ENCODE peak calls at places on chromosome 13, in five cellular contexts. N, A, X, G and V are unnamed samples.
A peak's percentile ranks its signal among the peaks of the same experiment; 100 is the strongest.

GRCh38 chr13:49371943-49372636 is 71.8 kb downstream of the CAB39L start:
- DNase-seq in N (peak; percentile 15), A (no peak), X (peak; percentile 63), G (no peak), V (peak; percentile 43)

GRCh38 chr13:110647365-110647737 is 32.0 kb downstream of the NAXD start:
- DNase-seq in N (no peak), A (no peak), X (no peak), G (no peak), V (no peak)

GRCh38 chr13:57631607-57632275 is at the start of gene PCDH17:
- DNase-seq in N (peak; percentile 38), A (no peak), X (no peak), G (no peak), V (peak; percentile 9)

GRCh38 chr13:110305949-110306339 is 1.0 kb downstream of the COL4A1 start:
- DNase-seq in N (peak; percentile 43), A (no peak), X (peak; percentile 20), G (no peak), V (peak; percentile 55)

GRCh38 chr13:84446972-84447700 is 564.9 kb upstream of the SLITRK1 start:
- DNase-seq in N (no peak), A (no peak), X (no peak), G (no peak), V (peak; percentile 72)

GRCh38 chr13:100139822-100140221 is 50.9 kb downstream of the PCCA start:
- DNase-seq in N (no peak), A (no peak), X (no peak), G (no peak), V (no peak)

GRCh38 chr13:91574756-91575155 is 176.3 kb downstream of the GPC5 start:
- DNase-seq in N (peak; percentile 34), A (no peak), X (no peak), G (no peak), V (no peak)

GRCh38 chr13:19960673-19961015 is 2.1 kb downstream of the ZMYM2 start:
- DNase-seq in N (no peak), A (no peak), X (no peak), G (no peak), V (no peak)

GRCh38 chr13:79282976-79283375 is 123.1 kb downstream of the RBM26 start:
- DNase-seq in N (no peak), A (no peak), X (peak; percentile 51), G (no peak), V (peak; percentile 41)

GRCh38 chr13:99150575-99151370 is 49.9 kb upstream of the UBAC2 start:
- DNase-seq in N (peak; percentile 74), A (no peak), X (peak; percentile 89), G (no peak), V (peak; percentile 49)

GRCh38 chr13:42275098-42275471 is 3.1 kb downstream of the AKAP11 start:
- DNase-seq in N (peak; percentile 25), A (no peak), X (no peak), G (no peak), V (no peak)

GRCh38 chr13:94028234-94029145 is 451.0 kb downstream of the DCT start:
- DNase-seq in N (no peak), A (no peak), X (no peak), G (no peak), V (no peak)

GRCh38 chr13:111943229-111943795 is 123.6 kb upstream of the SOX1 start:
- DNase-seq in N (no peak), A (no peak), X (no peak), G (no peak), V (no peak)

GRCh38 chr13:39603424-39603947 is 493 bp upstream of the LHFPL6 start:
- DNase-seq in N (peak; percentile 35), A (no peak), X (peak; percentile 16), G (no peak), V (peak; percentile 50)

GRCh38 chr13:70905035-70905434 is 796.8 kb upstream of the KLHL1 start:
- DNase-seq in N (no peak), A (no peak), X (no peak), G (no peak), V (no peak)

GRCh38 chr13:40460116-40460515 is 206.3 kb downstream of the FOXO1 start:
- DNase-seq in N (peak; percentile 53), A (no peak), X (no peak), G (no peak), V (no peak)

DNA sequence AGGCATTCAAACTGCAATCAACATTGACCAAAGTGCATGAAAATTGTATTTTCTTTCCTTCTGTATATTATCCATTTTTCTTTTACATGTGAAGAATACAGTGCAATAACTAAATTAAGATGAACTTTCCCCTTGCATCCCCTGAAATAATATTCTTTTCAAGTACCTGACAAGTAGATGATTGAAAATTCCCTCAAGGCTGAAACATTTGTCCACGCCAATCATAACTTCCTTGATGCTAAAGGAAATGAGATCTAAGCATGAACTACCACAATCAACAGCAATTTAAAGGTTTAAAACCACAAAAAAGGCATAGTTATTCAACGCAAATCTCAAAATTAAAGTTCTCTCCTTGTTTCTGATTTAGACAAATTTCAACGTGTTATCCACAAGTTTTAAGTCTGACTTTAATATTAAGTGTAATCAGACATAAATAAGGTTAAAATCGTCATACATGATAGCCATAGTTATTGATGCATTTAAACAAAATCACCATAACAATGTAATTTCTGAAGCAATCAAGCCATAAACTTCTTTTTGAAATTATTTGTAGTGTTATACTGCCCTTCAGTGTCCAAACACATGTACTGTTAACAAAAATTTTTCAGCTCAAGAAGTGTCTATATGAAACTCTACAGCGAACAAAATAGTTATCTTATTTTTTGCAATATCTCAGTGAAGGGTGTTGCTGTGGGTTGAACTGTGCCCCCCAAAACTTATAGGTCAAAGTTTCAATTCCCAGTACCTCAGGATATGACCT is 169.5 kb downstream of the DCLK1 start:
- DNase-seq in N (peak; percentile 24), A (no peak), X (peak; percentile 13), G (no peak), V (peak; percentile 21)
- TF ChIP-seq CTCF in N (peak; percentile 1), A (peak; percentile 29), X (peak; percentile 54), G (peak; percentile 26), V (no peak)

GRCh38 chr13:114323349-114323748 is 9.0 kb downstream of the CHAMP1 start:
- DNase-seq in N (no peak), A (no peak), X (no peak), G (no peak), V (no peak)

GRCh38 chr13:114318624-114319023 is 4.3 kb downstream of the CHAMP1 start:
- DNase-seq in N (no peak), A (no peak), X (no peak), G (no peak), V (peak; percentile 9)

GRCh38 chr13:114320065-114320464 is 5.8 kb downstream of the CHAMP1 start:
- DNase-seq in N (no peak), A (no peak), X (no peak), G (no peak), V (no peak)

GRCh38 chr13:114319441-114319871 is 5.2 kb downstream of the CHAMP1 start:
- DNase-seq in N (peak; percentile 82), A (no peak), X (peak; percentile 66), G (no peak), V (peak; percentile 92)

DNA sequence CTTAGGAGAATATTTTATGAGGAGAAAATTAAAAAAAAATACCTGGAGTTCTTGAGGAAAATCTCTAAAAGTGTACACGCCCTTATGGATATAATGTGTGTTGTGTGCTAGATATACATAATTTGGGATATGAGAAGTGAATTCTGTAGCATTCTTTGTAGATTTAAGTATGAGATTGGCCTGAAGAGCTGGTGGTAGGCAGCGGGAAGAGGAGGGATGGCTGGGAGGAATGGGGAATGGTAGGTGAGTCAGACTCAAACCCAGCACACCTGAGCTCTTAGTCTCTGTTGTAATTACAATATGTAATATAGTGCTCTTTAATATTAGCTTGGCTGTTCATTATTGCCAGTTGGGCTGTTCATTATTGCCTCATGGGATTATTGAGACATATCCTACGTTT is 7.0 kb downstream of the CHAMP1 start:
- DNase-seq in N (no peak), A (no peak), X (no peak), G (no peak), V (no peak)
- H3K4me3 ChIP-seq in N (no peak overlapping the region), A (no peak overlapping the region), X (no peak overlapping the region), G (no peak overlapping the region), V (no peak overlapping the region)

GRCh38 chr13:27281420-27281819 is 10.8 kb downstream of the RASL11A start:
- DNase-seq in N (no peak), A (no peak), X (peak; percentile 30), G (no peak), V (no peak)

GRCh38 chr13:27280009-27280646 is 9.5 kb downstream of the RASL11A start:
- DNase-seq in N (no peak), A (no peak), X (peak; percentile 92), G (no peak), V (no peak)

GRCh38 chr13:27280841-27281240 is 10.2 kb downstream of the RASL11A start:
- DNase-seq in N (no peak), A (no peak), X (no peak), G (no peak), V (no peak)

GRCh38 chr13:27288397-27288796 is 17.8 kb downstream of the RASL11A start:
- DNase-seq in N (no peak), A (no peak), X (no peak), G (no peak), V (no peak)

GRCh38 chr13:27283906-27284523 is 13.4 kb downstream of the RASL11A start:
- DNase-seq in N (peak; percentile 41), A (no peak), X (peak; percentile 59), G (no peak), V (peak; percentile 50)
- TF ChIP-seq CTCF in N (peak; percentile 44), A (peak; percentile 30), X (peak; percentile 66), G (peak; percentile 45), V (peak; percentile 40)

DNA sequence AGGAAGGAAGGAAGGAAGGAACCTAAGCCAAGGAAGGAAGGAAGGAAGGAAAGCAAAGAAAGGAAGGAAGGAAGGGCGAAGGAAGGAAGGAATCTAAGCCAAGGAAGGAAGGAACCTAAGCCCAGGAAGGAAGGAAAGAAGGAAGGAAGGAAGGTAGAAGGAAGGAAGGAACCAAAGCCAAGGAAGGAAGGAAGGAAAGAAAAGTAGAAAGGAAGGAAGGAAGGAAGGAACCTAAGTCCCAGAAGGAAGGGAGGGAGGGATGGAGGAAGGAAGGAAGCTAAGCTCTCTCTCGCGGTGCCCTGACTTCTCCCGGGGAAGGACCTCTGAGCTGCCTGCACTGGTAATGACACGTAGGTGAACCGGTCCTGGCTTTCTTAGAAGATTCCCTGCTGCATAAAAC is 1.3 kb upstream of the RUBCNL start:
- DNase-seq in N (no peak), A (no peak), X (no peak), G (no peak), V (no peak)
- H3K4me3 ChIP-seq in N (no peak overlapping the region), A (no peak overlapping the region), X (no peak overlapping the region), G (no peak overlapping the region), V (no peak overlapping the region)